ENCODE peak calls at places on chromosomes 5 and 9, in ten cellular contexts. W, O, E, J, P, T, U, V, Y and F are unnamed samples.

GRCh38 chr9:108786756-108787663 is 68.8 kb downstream of the ACTL7B start:
- DNase-seq in W (no peak), O (peak; percentile 37), E (peak; percentile 50), J (no peak), P (peak; percentile 25), T (no peak), U (no peak), V (peak; percentile 58), Y (peak; percentile 41), F (no peak)

GRCh38 chr5:170154297-170154696 is 48.6 kb downstream of the FOXI1 start:
- DNase-seq in W (no peak), O (no peak), E (no peak), J (no peak), P (no peak), T (no peak), U (no peak), V (no peak), Y (no peak), F (no peak)

GRCh38 chr9:70574222-70574837 is 159.9 kb upstream of the KLF9 start:
- DNase-seq in W (no peak), O (no peak), E (peak; percentile 79), J (no peak), P (peak; percentile 19), T (no peak), U (no peak), V (no peak), Y (no peak), F (no peak)

GRCh38 chr5:61744690-61745619 is 412.9 kb downstream of the ZSWIM6 start:
- DNase-seq in W (no peak), O (peak; percentile 2), E (no peak), J (no peak), P (no peak), T (no peak), U (no peak), V (no peak), Y (no peak), F (no peak)

GRCh38 chr5:7592910-7593309 is 197.0 kb downstream of the ADCY2 start:
- DNase-seq in W (no peak), O (no peak), E (no peak), J (peak; percentile 6), P (no peak), T (no peak), U (no peak), V (no peak), Y (no peak), F (no peak)

GRCh38 chr5:150457562-150458240 is 8.2 kb upstream of the RPS14 start:
- DNase-seq in W (no peak), O (no peak), E (no peak), J (no peak), P (no peak), T (no peak), U (no peak), V (no peak), Y (no peak), F (no peak)

GRCh38 chr5:89450149-89450538 is 567.2 kb upstream of the MEF2C start:
- DNase-seq in W (no peak), O (no peak), E (no peak), J (no peak), P (no peak), T (no peak), U (no peak), V (no peak), Y (no peak), F (no peak)

GRCh38 chr5:102627311-102627710 is 127.8 kb upstream of the PAM start:
- DNase-seq in W (no peak), O (no peak), E (peak; percentile 64), J (no peak), P (peak; percentile 5), T (no peak), U (no peak), V (peak; percentile 90), Y (no peak), F (no peak)

GRCh38 chr5:88116396-88116795 is 152.2 kb downstream of the TMEM161B start:
- DNase-seq in W (no peak), O (no peak), E (no peak), J (no peak), P (no peak), T (no peak), U (no peak), V (no peak), Y (no peak), F (no peak)

GRCh38 chr9:108515856-108516255 is 339.9 kb downstream of the ACTL7B start:
- DNase-seq in W (no peak), O (no peak), E (no peak), J (no peak), P (no peak), T (no peak), U (no peak), V (no peak), Y (no peak), F (no peak)

GRCh38 chr5:35458824-35459207 is 158.8 kb upstream of the SPEF2 start:
- DNase-seq in W (peak; percentile 67), O (no peak), E (no peak), J (no peak), P (no peak), T (no peak), U (no peak), V (no peak), Y (no peak), F (no peak)